ENCODE peak calls at places on chromosomes 2 and 18, in seven cellular contexts. One of them, this sample, is unnamed.

GRCh38 chr2:75799859-75800258 is 89.1 kb upstream of the GCFC2 start:
- DNase-seq in IMR-90: no peak
- DNase-seq in tibial artery: no peak
- DNase-seq in fibroblast of lung: no peak
- DNase-seq in adrenal gland: no peak
- DNase-seq in ascending aorta: no peak
- DNase-seq in spleen: no peak
- DNase-seq in this sample: no peak

GRCh38 chr18:76494541-76495403 is at the start of gene ZNF516:
- DNase-seq in IMR-90: peak
- DNase-seq in spleen: peak
- DNase-seq in tibial artery: no peak
- DNase-seq in ascending aorta: no peak
- DNase-seq in fibroblast of lung: peak
- DNase-seq in adrenal gland: peak
- DNase-seq in this sample: no peak

GRCh38 chr18:21109936-21110666 is 1.5 kb downstream of the ROCK1 start:
- DNase-seq in ascending aorta: no peak
- DNase-seq in fibroblast of lung: peak
- DNase-seq in IMR-90: peak
- DNase-seq in adrenal gland: no peak
- DNase-seq in tibial artery: no peak
- DNase-seq in spleen: no peak
- DNase-seq in this sample: no peak

GRCh38 chr2:27652341-27652740 is 11.1 kb downstream of the SUPT7L start:
- DNase-seq in spleen: no peak
- DNase-seq in ascending aorta: no peak
- DNase-seq in tibial artery: no peak
- DNase-seq in adrenal gland: no peak
- DNase-seq in IMR-90: no peak
- DNase-seq in fibroblast of lung: no peak
- DNase-seq in this sample: no peak

GRCh38 chr18:5152335-5153020 is 44.6 kb downstream of the AKAIN1 start:
- DNase-seq in spleen: no peak
- DNase-seq in IMR-90: no peak
- DNase-seq in ascending aorta: no peak
- DNase-seq in adrenal gland: no peak
- DNase-seq in tibial artery: no peak
- DNase-seq in fibroblast of lung: no peak
- DNase-seq in this sample: no peak

GRCh38 chr2:235268535-235268934 is 225.3 kb upstream of the AGAP1 start:
- DNase-seq in spleen: no peak
- DNase-seq in ascending aorta: no peak
- DNase-seq in IMR-90: peak
- DNase-seq in fibroblast of lung: peak
- DNase-seq in adrenal gland: no peak
- DNase-seq in tibial artery: no peak
- DNase-seq in this sample: no peak

GRCh38 chr2:231036131-231036530 is 1.2 kb upstream of the C2orf72 start:
- DNase-seq in fibroblast of lung: no peak
- DNase-seq in spleen: no peak
- DNase-seq in adrenal gland: no peak
- DNase-seq in tibial artery: no peak
- DNase-seq in IMR-90: no peak
- DNase-seq in ascending aorta: no peak
- DNase-seq in this sample: no peak

GRCh38 chr2:122634261-122634660 is 878.8 kb downstream of the TSN start:
- DNase-seq in tibial artery: no peak
- DNase-seq in adrenal gland: no peak
- DNase-seq in ascending aorta: no peak
- DNase-seq in fibroblast of lung: peak
- DNase-seq in IMR-90: peak
- DNase-seq in spleen: no peak
- DNase-seq in this sample: no peak

GRCh38 chr2:26018184-26018716 is 15.6 kb upstream of the RAB10 start:
- DNase-seq in fibroblast of lung: peak
- DNase-seq in tibial artery: peak
- DNase-seq in spleen: no peak
- DNase-seq in adrenal gland: peak
- DNase-seq in ascending aorta: peak
- DNase-seq in IMR-90: peak
- DNase-seq in this sample: peak

GRCh38 chr2:66441651-66442365 is 6.9 kb downstream of the MEIS1 start:
- DNase-seq in ascending aorta: no peak
- DNase-seq in adrenal gland: no peak
- DNase-seq in IMR-90: no peak
- DNase-seq in spleen: no peak
- DNase-seq in fibroblast of lung: no peak
- DNase-seq in tibial artery: no peak
- DNase-seq in this sample: no peak
- H3K4me3 ChIP-seq in ascending aorta: peak
- H3K4me3 ChIP-seq in adrenal gland: peak
- H3K4me3 ChIP-seq in IMR-90: peak
- H3K4me3 ChIP-seq in spleen: peak
- H3K4me3 ChIP-seq in fibroblast of lung: peak
- H3K4me3 ChIP-seq in tibial artery: peak
- H3K4me3 ChIP-seq in this sample: no peak

GRCh38 chr2:31188141-31188540 is 29.2 kb downstream of the CAPN14 start:
- DNase-seq in ascending aorta: peak
- DNase-seq in IMR-90: no peak
- DNase-seq in spleen: no peak
- DNase-seq in adrenal gland: no peak
- DNase-seq in tibial artery: no peak
- DNase-seq in fibroblast of lung: no peak
- DNase-seq in this sample: no peak
- TF ChIP-seq CTCF in ascending aorta: no peak
- TF ChIP-seq CTCF in IMR-90: no peak
- TF ChIP-seq CTCF in spleen: no peak
- TF ChIP-seq CTCF in adrenal gland: no peak
- TF ChIP-seq CTCF in tibial artery: no peak
- TF ChIP-seq CTCF in fibroblast of lung: no peak
- TF ChIP-seq CTCF in this sample: no peak

DNA sequence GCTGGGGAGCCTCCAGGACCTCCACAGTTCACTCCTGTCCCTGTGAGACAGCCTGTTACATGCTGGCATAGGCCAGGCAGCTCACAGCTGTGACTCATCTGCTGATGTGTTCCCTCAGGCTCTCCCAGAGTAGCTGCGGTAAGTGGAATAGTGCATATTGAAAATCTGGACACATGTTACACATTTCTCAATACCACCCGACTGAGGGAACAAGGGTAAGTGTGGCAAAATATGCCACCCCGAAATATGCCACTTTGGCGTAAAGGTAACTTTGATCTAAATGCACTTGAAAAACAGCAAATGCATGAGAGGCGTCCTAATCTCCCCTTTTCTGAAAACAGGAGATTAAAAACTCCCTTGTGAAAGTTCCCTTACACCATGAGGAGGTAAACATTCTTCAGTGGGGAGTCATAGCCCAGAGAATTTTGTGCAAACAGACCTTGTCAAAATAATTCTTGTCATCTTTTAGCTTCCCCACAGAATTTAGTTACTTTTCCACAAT is 557.9 kb downstream of the CCDC85A start:
- DNase-seq in spleen: no peak
- DNase-seq in ascending aorta: peak
- DNase-seq in adrenal gland: no peak
- DNase-seq in IMR-90: peak
- DNase-seq in fibroblast of lung: peak
- DNase-seq in tibial artery: peak
- DNase-seq in this sample: peak
- H3K4me3 ChIP-seq in spleen: no peak
- H3K4me3 ChIP-seq in ascending aorta: no peak
- H3K4me3 ChIP-seq in adrenal gland: no peak
- H3K4me3 ChIP-seq in IMR-90: peak
- H3K4me3 ChIP-seq in fibroblast of lung: no peak
- H3K4me3 ChIP-seq in tibial artery: no peak
- H3K4me3 ChIP-seq in this sample: peak

DNA sequence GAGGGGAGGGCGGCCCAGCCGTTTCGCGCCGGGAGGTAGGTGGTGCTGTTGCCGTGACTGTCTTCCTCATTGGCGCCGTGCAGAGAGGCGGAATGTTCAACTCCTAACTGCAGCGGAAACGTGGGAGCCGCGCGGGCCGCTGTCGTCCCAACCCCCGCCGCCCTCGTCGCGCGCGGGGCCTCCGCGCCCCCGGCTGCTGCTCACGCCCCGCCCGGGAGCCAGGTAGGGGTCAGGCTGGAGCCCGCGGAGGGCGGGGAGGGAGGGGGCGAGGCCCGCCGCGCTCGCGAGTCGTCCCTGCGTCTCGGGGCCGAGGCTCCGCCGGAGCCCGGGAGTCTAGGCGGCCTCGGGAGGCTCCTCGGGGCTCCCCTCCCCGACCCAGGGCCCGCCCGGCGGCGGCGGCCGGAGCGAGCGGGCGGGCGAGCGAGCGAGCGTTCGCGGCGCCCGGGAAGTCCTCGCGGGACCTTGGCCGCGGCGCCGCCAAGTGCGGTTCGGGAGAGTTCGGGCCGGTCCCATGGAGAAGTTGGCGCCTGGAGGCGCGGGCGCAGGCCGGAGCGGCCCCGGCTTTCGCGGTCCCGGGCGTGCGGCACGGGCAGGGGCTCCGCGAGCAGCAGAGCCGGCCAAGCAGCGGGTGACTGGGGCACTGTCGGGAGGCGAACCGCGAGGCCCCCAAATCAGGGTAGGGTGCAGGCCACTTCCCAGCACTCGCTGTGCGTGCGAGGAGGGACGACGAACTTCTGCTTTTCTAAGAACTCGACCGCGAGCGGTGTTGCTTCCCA is at the start of gene MAP3K20:
- DNase-seq in spleen: peak
- DNase-seq in adrenal gland: peak
- DNase-seq in ascending aorta: peak
- DNase-seq in IMR-90: peak
- DNase-seq in fibroblast of lung: peak
- DNase-seq in tibial artery: peak
- DNase-seq in this sample: no peak
- TF ChIP-seq CTCF in spleen: no peak
- TF ChIP-seq CTCF in adrenal gland: peak
- TF ChIP-seq CTCF in ascending aorta: peak
- TF ChIP-seq CTCF in IMR-90: peak
- TF ChIP-seq CTCF in fibroblast of lung: peak
- TF ChIP-seq CTCF in tibial artery: peak
- TF ChIP-seq CTCF in this sample: peak

DNA sequence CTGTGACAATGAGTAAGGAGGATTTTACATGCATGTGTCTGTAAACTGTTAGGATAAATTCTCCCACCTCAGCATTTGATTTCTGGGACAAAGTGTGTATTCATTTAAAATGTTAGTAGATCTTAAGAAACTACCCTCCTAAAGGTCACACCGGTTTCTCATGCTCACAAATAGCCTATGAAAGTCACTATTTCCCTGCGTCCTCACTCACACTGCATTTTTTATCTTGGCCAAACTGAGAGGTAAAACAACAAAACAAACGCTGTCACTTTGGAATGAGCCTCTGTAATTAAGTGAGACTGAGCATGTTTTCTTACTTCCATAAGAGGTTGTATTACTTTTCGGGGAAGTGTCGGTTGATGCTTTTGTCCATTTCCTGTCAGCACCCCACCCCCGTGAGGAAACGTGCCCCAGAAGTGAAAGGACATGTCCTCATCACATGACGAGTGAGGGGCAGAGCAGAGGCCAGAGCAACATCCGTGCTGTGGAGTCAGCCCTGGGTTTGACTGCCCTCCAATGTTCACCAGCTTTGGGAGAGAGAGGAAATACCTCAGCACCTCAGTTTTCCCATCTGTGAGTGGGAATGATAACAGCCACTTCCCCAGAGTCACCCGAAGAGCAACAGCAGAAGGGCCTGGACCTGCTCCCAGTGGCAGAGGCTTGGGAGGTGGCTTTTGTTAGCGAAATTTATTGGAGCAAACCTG is 3.1 kb downstream of the GYPC start:
- DNase-seq in adrenal gland: peak
- DNase-seq in spleen: peak
- DNase-seq in ascending aorta: peak
- DNase-seq in IMR-90: peak
- DNase-seq in fibroblast of lung: peak
- DNase-seq in tibial artery: peak
- DNase-seq in this sample: peak
- H3K4me3 ChIP-seq in adrenal gland: peak
- H3K4me3 ChIP-seq in spleen: peak
- H3K4me3 ChIP-seq in ascending aorta: peak
- H3K4me3 ChIP-seq in IMR-90: no peak
- H3K4me3 ChIP-seq in fibroblast of lung: no peak
- H3K4me3 ChIP-seq in tibial artery: no peak
- H3K4me3 ChIP-seq in this sample: no peak

GRCh38 chr2:67851946-67852345 is 210.9 kb downstream of the C1D start:
- DNase-seq in fibroblast of lung: no peak
- DNase-seq in spleen: no peak
- DNase-seq in tibial artery: no peak
- DNase-seq in adrenal gland: no peak
- DNase-seq in IMR-90: no peak
- DNase-seq in ascending aorta: no peak
- DNase-seq in this sample: no peak

GRCh38 chr2:67856866-67857265 is 205.9 kb downstream of the C1D start:
- DNase-seq in tibial artery: no peak
- DNase-seq in fibroblast of lung: no peak
- DNase-seq in adrenal gland: no peak
- DNase-seq in IMR-90: no peak
- DNase-seq in spleen: no peak
- DNase-seq in ascending aorta: no peak
- DNase-seq in this sample: no peak

GRCh38 chr2:67857836-67858235 is 205.0 kb downstream of the C1D start:
- DNase-seq in spleen: no peak
- DNase-seq in fibroblast of lung: no peak
- DNase-seq in IMR-90: no peak
- DNase-seq in adrenal gland: no peak
- DNase-seq in ascending aorta: no peak
- DNase-seq in tibial artery: no peak
- DNase-seq in this sample: no peak

GRCh38 chr2:67854103-67854502 is 208.7 kb downstream of the C1D start:
- DNase-seq in fibroblast of lung: no peak
- DNase-seq in ascending aorta: no peak
- DNase-seq in adrenal gland: no peak
- DNase-seq in spleen: no peak
- DNase-seq in IMR-90: no peak
- DNase-seq in tibial artery: no peak
- DNase-seq in this sample: no peak

DNA sequence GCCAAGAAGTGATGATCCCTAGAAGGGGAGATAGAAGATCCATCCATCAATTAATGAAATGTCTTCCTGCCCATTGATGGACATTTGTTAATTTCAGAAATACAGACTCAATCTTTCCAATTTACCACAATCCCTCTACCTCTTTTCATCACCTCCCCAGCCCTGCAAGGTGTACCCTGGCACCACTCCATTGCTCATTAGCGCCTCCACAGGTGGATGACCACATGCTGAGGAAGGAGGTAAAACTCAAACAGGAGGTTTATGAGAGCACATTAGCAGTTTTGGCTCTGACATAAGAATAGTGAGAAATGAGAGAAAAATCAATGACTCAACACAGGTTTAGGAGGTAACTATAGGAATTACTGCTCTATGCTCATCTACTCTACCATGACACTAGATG is 208.0 kb downstream of the C1D start:
- DNase-seq in fibroblast of lung: no peak
- DNase-seq in spleen: no peak
- DNase-seq in tibial artery: no peak
- DNase-seq in adrenal gland: no peak
- DNase-seq in ascending aorta: no peak
- DNase-seq in IMR-90: no peak
- DNase-seq in this sample: no peak
- TF ChIP-seq CTCF in fibroblast of lung: no peak
- TF ChIP-seq CTCF in spleen: no peak
- TF ChIP-seq CTCF in tibial artery: no peak
- TF ChIP-seq CTCF in adrenal gland: no peak
- TF ChIP-seq CTCF in ascending aorta: no peak
- TF ChIP-seq CTCF in IMR-90: no peak
- TF ChIP-seq CTCF in this sample: peak

GRCh38 chr2:7060156-7060555 is 142.9 kb downstream of the RNF144A start:
- DNase-seq in IMR-90: no peak
- DNase-seq in spleen: no peak
- DNase-seq in fibroblast of lung: no peak
- DNase-seq in ascending aorta: no peak
- DNase-seq in adrenal gland: no peak
- DNase-seq in tibial artery: no peak
- DNase-seq in this sample: no peak
- H3K4me3 ChIP-seq in IMR-90: no peak
- H3K4me3 ChIP-seq in spleen: no peak
- H3K4me3 ChIP-seq in fibroblast of lung: no peak
- H3K4me3 ChIP-seq in ascending aorta: no peak
- H3K4me3 ChIP-seq in adrenal gland: no peak
- H3K4me3 ChIP-seq in tibial artery: no peak
- H3K4me3 ChIP-seq in this sample: no peak